ENCODE peak calls at places on chromosomes 13 and 19, in seven cellular contexts. One of them, this sample, is unnamed. For H3K27me3, the result is how much of the 10 kb centered on the place peaks cover.

GRCh38 chr13:73661066-73661465 is 473.1 kb downstream of the KLF12 start:
- DNase-seq in K562: no peak
- DNase-seq in lower lobe of right lung: no peak
- DNase-seq in thyroid gland: no peak
- DNase-seq in heart left ventricle: no peak
- DNase-seq in ascending aorta: no peak
- DNase-seq in AG04450: no peak
- DNase-seq in this sample: no peak

GRCh38 chr19:30547192-30547591 is 175.0 kb downstream of the ZNF536 start:
- DNase-seq in lower lobe of right lung: no peak
- DNase-seq in heart left ventricle: no peak
- DNase-seq in K562: no peak
- DNase-seq in ascending aorta: no peak
- DNase-seq in thyroid gland: no peak
- DNase-seq in AG04450: no peak
- DNase-seq in this sample: no peak

GRCh38 chr13:51541809-51542258 is 42.4 kb upstream of the WDFY2 start:
- DNase-seq in AG04450: no peak
- DNase-seq in thyroid gland: peak
- DNase-seq in ascending aorta: no peak
- DNase-seq in heart left ventricle: no peak
- DNase-seq in lower lobe of right lung: no peak
- DNase-seq in K562: no peak
- DNase-seq in this sample: peak

GRCh38 chr13:97127842-97128241 is 94.3 kb upstream of the MBNL2 start:
- DNase-seq in lower lobe of right lung: no peak
- DNase-seq in AG04450: no peak
- DNase-seq in thyroid gland: no peak
- DNase-seq in ascending aorta: no peak
- DNase-seq in K562: no peak
- DNase-seq in heart left ventricle: no peak
- DNase-seq in this sample: no peak

GRCh38 chr19:11737964-11738745 is 591 bp downstream of the ZNF823 start:
- DNase-seq in AG04450: no peak
- DNase-seq in K562: peak
- DNase-seq in ascending aorta: peak
- DNase-seq in heart left ventricle: peak
- DNase-seq in lower lobe of right lung: peak
- DNase-seq in thyroid gland: peak
- DNase-seq in this sample: peak

GRCh38 chr19:40205760-40206159 is 12.4 kb downstream of the TTC9B start:
- DNase-seq in thyroid gland: no peak
- DNase-seq in lower lobe of right lung: no peak
- DNase-seq in heart left ventricle: no peak
- DNase-seq in K562: no peak
- DNase-seq in AG04450: no peak
- DNase-seq in ascending aorta: no peak
- DNase-seq in this sample: no peak

GRCh38 chr13:30872685-30873443 is 33.2 kb upstream of the MEDAG start:
- DNase-seq in lower lobe of right lung: no peak
- DNase-seq in K562: no peak
- DNase-seq in heart left ventricle: no peak
- DNase-seq in AG04450: peak
- DNase-seq in ascending aorta: peak
- DNase-seq in thyroid gland: peak
- DNase-seq in this sample: no peak

GRCh38 chr13:78121459-78122348 is 203.1 kb upstream of the EDNRB start:
- DNase-seq in heart left ventricle: peak
- DNase-seq in ascending aorta: no peak
- DNase-seq in thyroid gland: peak
- DNase-seq in lower lobe of right lung: no peak
- DNase-seq in K562: peak
- DNase-seq in AG04450: no peak
- DNase-seq in this sample: peak

GRCh38 chr19:39445258-39446071 is at the start of gene SUPT5H:
- DNase-seq in thyroid gland: peak
- DNase-seq in heart left ventricle: peak
- DNase-seq in K562: peak
- DNase-seq in lower lobe of right lung: peak
- DNase-seq in ascending aorta: peak
- DNase-seq in AG04450: peak
- DNase-seq in this sample: peak

GRCh38 chr13:109788372-109789195 is 2.2 kb upstream of the IRS2 start:
- DNase-seq in K562: no peak
- DNase-seq in AG04450: no peak
- DNase-seq in lower lobe of right lung: no peak
- DNase-seq in heart left ventricle: no peak
- DNase-seq in ascending aorta: no peak
- DNase-seq in thyroid gland: no peak
- DNase-seq in this sample: no peak

GRCh38 chr13:32783067-32783466 is 196.8 kb downstream of the PDS5B start:
- DNase-seq in thyroid gland: no peak
- DNase-seq in heart left ventricle: no peak
- DNase-seq in ascending aorta: no peak
- DNase-seq in K562: no peak
- DNase-seq in AG04450: no peak
- DNase-seq in lower lobe of right lung: no peak
- DNase-seq in this sample: no peak

GRCh38 chr13:108787709-108788394 is 158.4 kb downstream of the MYO16 start:
- DNase-seq in thyroid gland: no peak
- DNase-seq in AG04450: no peak
- DNase-seq in ascending aorta: no peak
- DNase-seq in lower lobe of right lung: no peak
- DNase-seq in heart left ventricle: no peak
- DNase-seq in K562: no peak
- DNase-seq in this sample: no peak

GRCh38 chr13:40668335-40668734 is 1.9 kb upstream of the FOXO1 start:
- DNase-seq in heart left ventricle: peak
- DNase-seq in ascending aorta: no peak
- DNase-seq in AG04450: no peak
- DNase-seq in thyroid gland: no peak
- DNase-seq in K562: peak
- DNase-seq in lower lobe of right lung: no peak
- DNase-seq in this sample: no peak

GRCh38 chr19:15891434-15891833 is 6.4 kb downstream of the CYP4F2 start:
- DNase-seq in thyroid gland: no peak
- DNase-seq in AG04450: no peak
- DNase-seq in K562: no peak
- DNase-seq in ascending aorta: no peak
- DNase-seq in lower lobe of right lung: no peak
- DNase-seq in heart left ventricle: no peak
- DNase-seq in this sample: no peak

GRCh38 chr13:35771898-35772297 is 295.4 kb upstream of the MAB21L1 start:
- DNase-seq in thyroid gland: no peak
- DNase-seq in lower lobe of right lung: no peak
- DNase-seq in ascending aorta: no peak
- DNase-seq in AG04450: peak
- DNase-seq in K562: no peak
- DNase-seq in heart left ventricle: no peak
- DNase-seq in this sample: no peak

GRCh38 chr13:78934336-78934735 is 275.4 kb upstream of the OBI1 start:
- DNase-seq in K562: no peak
- DNase-seq in AG04450: no peak
- DNase-seq in thyroid gland: no peak
- DNase-seq in heart left ventricle: no peak
- DNase-seq in ascending aorta: no peak
- DNase-seq in lower lobe of right lung: no peak
- DNase-seq in this sample: no peak

GRCh38 chr19:459724-460511 is 915 bp downstream of the SHC2 start:
- DNase-seq in lower lobe of right lung: no peak
- DNase-seq in heart left ventricle: peak
- DNase-seq in K562: peak
- DNase-seq in thyroid gland: peak
- DNase-seq in AG04450: no peak
- DNase-seq in ascending aorta: no peak
- DNase-seq in this sample: peak

GRCh38 chr13:47004022-47004421 is 107.2 kb upstream of the HTR2A start:
- DNase-seq in ascending aorta: no peak
- DNase-seq in K562: no peak
- DNase-seq in AG04450: no peak
- DNase-seq in thyroid gland: no peak
- DNase-seq in heart left ventricle: no peak
- DNase-seq in lower lobe of right lung: no peak
- DNase-seq in this sample: peak
- TF ChIP-seq CTCF in ascending aorta: no peak
- TF ChIP-seq CTCF in K562: peak
- TF ChIP-seq CTCF in AG04450: peak
- TF ChIP-seq CTCF in thyroid gland: no peak
- TF ChIP-seq CTCF in heart left ventricle: no peak
- TF ChIP-seq CTCF in lower lobe of right lung: no peak
- TF ChIP-seq CTCF in this sample: no peak

GRCh38 chr19:22733691-22734090 is 50.3 kb downstream of the ZNF99 start:
- DNase-seq in thyroid gland: no peak
- DNase-seq in ascending aorta: no peak
- DNase-seq in K562: no peak
- DNase-seq in AG04450: no peak
- DNase-seq in heart left ventricle: no peak
- DNase-seq in lower lobe of right lung: no peak
- DNase-seq in this sample: no peak

GRCh38 chr19:22735911-22736645 is 47.9 kb downstream of the ZNF99 start:
- DNase-seq in lower lobe of right lung: no peak
- DNase-seq in thyroid gland: no peak
- DNase-seq in K562: no peak
- DNase-seq in AG04450: no peak
- DNase-seq in ascending aorta: no peak
- DNase-seq in heart left ventricle: no peak
- DNase-seq in this sample: no peak
- H3K4me3 ChIP-seq in lower lobe of right lung: no peak
- H3K4me3 ChIP-seq in thyroid gland: no peak
- H3K4me3 ChIP-seq in K562: no peak
- H3K4me3 ChIP-seq in AG04450: no peak
- H3K4me3 ChIP-seq in ascending aorta: no peak
- H3K4me3 ChIP-seq in heart left ventricle: no peak
- H3K4me3 ChIP-seq in this sample: no peak

GRCh38 chr13:45849408-45849807 is 2.1 kb downstream of the SIAH3 start:
- DNase-seq in K562: no peak
- DNase-seq in thyroid gland: no peak
- DNase-seq in ascending aorta: no peak
- DNase-seq in heart left ventricle: no peak
- DNase-seq in lower lobe of right lung: no peak
- DNase-seq in AG04450: no peak
- DNase-seq in this sample: no peak

GRCh38 chr13:45851171-45851889 is at the start of gene SIAH3:
- DNase-seq in AG04450: no peak
- DNase-seq in lower lobe of right lung: no peak
- DNase-seq in heart left ventricle: no peak
- DNase-seq in ascending aorta: no peak
- DNase-seq in thyroid gland: no peak
- DNase-seq in K562: no peak
- DNase-seq in this sample: peak

GRCh38 chr13:45847554-45848224 is 3.9 kb downstream of the SIAH3 start:
- DNase-seq in lower lobe of right lung: no peak
- DNase-seq in heart left ventricle: no peak
- DNase-seq in AG04450: no peak
- DNase-seq in thyroid gland: peak
- DNase-seq in ascending aorta: no peak
- DNase-seq in K562: no peak
- DNase-seq in this sample: no peak

GRCh38 chr13:45846681-45847080 is 4.9 kb downstream of the SIAH3 start:
- DNase-seq in thyroid gland: no peak
- DNase-seq in AG04450: no peak
- DNase-seq in ascending aorta: no peak
- DNase-seq in lower lobe of right lung: no peak
- DNase-seq in K562: no peak
- DNase-seq in heart left ventricle: no peak
- DNase-seq in this sample: no peak

DNA sequence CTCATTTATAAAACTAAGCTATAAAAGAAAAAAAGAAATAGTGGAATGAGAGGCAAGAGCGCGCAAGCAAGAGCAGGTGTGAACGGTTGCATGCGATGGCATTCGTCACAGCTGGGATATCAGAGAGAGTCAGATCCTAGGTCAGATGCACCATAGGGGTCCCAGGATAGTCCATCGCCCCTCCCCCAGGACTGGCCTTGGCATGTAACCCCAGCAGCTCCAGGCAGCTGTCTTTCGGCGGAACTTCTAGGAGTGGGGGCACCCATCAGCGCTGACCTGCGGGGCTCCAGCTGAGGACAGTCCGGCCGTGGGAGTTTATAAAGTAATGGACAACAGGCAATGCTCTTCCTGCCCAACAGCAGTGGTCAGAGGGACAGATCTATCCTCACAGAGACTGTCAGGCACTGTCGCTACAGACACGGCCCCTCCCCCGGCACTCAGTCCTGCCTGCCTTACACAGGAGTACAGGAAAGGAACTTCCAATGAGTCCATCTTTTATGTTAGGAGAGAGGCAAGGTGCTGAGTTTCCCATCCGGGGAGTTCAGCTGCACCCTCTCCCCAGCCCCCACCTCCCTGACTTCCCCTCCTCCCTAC is 1.4 kb downstream of the SIAH3 start:
- DNase-seq in ascending aorta: no peak
- DNase-seq in AG04450: no peak
- DNase-seq in lower lobe of right lung: no peak
- DNase-seq in thyroid gland: no peak
- DNase-seq in K562: no peak
- DNase-seq in heart left ventricle: no peak
- DNase-seq in this sample: peak
- H3K27me3 ChIP-seq in ascending aorta: under half
- H3K27me3 ChIP-seq in AG04450: under half
- H3K27me3 ChIP-seq in lower lobe of right lung: under half
- H3K27me3 ChIP-seq in thyroid gland: under half
- H3K27me3 ChIP-seq in K562: under half
- H3K27me3 ChIP-seq in heart left ventricle: under half
- H3K27me3 ChIP-seq in this sample: under half

GRCh38 chr19:52988506-52988905 is 25.2 kb upstream of the ERVV-1 start:
- DNase-seq in lower lobe of right lung: no peak
- DNase-seq in K562: no peak
- DNase-seq in AG04450: no peak
- DNase-seq in heart left ventricle: no peak
- DNase-seq in ascending aorta: no peak
- DNase-seq in thyroid gland: no peak
- DNase-seq in this sample: no peak

GRCh38 chr19:52992109-52993004 is 21.4 kb upstream of the ERVV-1 start:
- DNase-seq in lower lobe of right lung: no peak
- DNase-seq in ascending aorta: peak
- DNase-seq in AG04450: no peak
- DNase-seq in K562: peak
- DNase-seq in thyroid gland: peak
- DNase-seq in heart left ventricle: peak
- DNase-seq in this sample: peak

GRCh38 chr19:52991484-52991883 is 22.2 kb upstream of the ERVV-1 start:
- DNase-seq in thyroid gland: no peak
- DNase-seq in K562: no peak
- DNase-seq in AG04450: no peak
- DNase-seq in lower lobe of right lung: no peak
- DNase-seq in heart left ventricle: no peak
- DNase-seq in ascending aorta: no peak
- DNase-seq in this sample: no peak

GRCh38 chr19:52991021-52991420 is 22.7 kb upstream of the ERVV-1 start:
- DNase-seq in ascending aorta: no peak
- DNase-seq in K562: no peak
- DNase-seq in AG04450: no peak
- DNase-seq in thyroid gland: no peak
- DNase-seq in heart left ventricle: no peak
- DNase-seq in lower lobe of right lung: no peak
- DNase-seq in this sample: no peak

DNA sequence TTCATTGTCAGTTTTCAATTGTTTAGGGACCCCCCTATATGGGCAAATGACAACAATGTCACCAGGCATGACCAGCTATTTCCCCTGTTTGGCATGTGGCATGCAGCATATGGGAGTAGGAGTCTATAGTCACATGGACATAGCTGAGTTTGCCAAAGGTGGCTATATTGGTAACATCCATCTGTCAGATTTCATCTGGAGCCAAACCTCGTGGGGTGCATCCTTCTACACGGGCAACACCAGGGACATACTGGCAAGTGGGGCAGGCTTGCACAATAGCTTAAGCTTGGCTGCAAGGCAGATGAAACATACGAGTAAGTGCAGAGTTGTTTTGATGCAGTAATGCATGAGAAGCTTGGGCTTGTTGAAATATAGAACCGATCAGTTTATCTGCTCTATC is 24.5 kb upstream of the ZNF816 start:
- DNase-seq in AG04450: no peak
- DNase-seq in ascending aorta: no peak
- DNase-seq in lower lobe of right lung: no peak
- DNase-seq in K562: no peak
- DNase-seq in thyroid gland: no peak
- DNase-seq in heart left ventricle: no peak
- DNase-seq in this sample: no peak
- TF ChIP-seq CTCF in AG04450: no peak
- TF ChIP-seq CTCF in ascending aorta: no peak
- TF ChIP-seq CTCF in lower lobe of right lung: no peak
- TF ChIP-seq CTCF in K562: no peak
- TF ChIP-seq CTCF in thyroid gland: no peak
- TF ChIP-seq CTCF in heart left ventricle: no peak
- TF ChIP-seq CTCF in this sample: no peak